ENCODE peak calls at places on chromosomes 2 and 18, in eight cellular contexts. O, H, D, Y, B, K, M and G are unnamed samples. For H3K4me1 and H3K9me3, the result is how much of the 10 kb centered on the place peaks cover.

GRCh38 chr18:45879681-45880655 is 54.5 kb downstream of the SIGLEC15 start:
- DNase-seq in D (peak), M (peak), O (peak), B (peak), K (peak), Y (no peak), H (peak), G (peak)

GRCh38 chr18:43596106-43596712 is 318.9 kb upstream of the SYT4 start:
- DNase-seq in K (no peak), D (no peak), O (no peak), Y (no peak), M (no peak), B (peak), H (peak), G (no peak)

GRCh38 chr2:64288321-64288931 is 144.2 kb upstream of the PELI1 start:
- DNase-seq in M (no peak), K (no peak), Y (no peak), O (no peak), B (peak), H (peak), D (no peak), G (no peak)

GRCh38 chr2:239751719-239752355 is 273.3 kb downstream of the NDUFA10 start:
- DNase-seq in M (no peak), H (no peak), D (peak), K (peak), O (no peak), Y (no peak), B (no peak), G (peak)

GRCh38 chr18:64893349-64893748 is 744.5 kb upstream of the LINC00305 start:
- DNase-seq in B (no peak), K (no peak), M (no peak), D (no peak), O (no peak), Y (no peak), H (no peak), G (no peak)

GRCh38 chr2:165529130-165529529 is 59.6 kb downstream of the CSRNP3 start:
- DNase-seq in B (no peak), K (no peak), D (no peak), O (no peak), H (no peak), M (peak), Y (no peak), G (no peak)

GRCh38 chr2:63763336-63764056 is 78.2 kb upstream of the UGP2 start:
- DNase-seq in B (peak), Y (no peak), O (peak), M (no peak), H (peak), D (no peak), K (no peak), G (no peak)

GRCh38 chr2:15763106-15763821 is 171.6 kb downstream of the DDX1 start:
- DNase-seq in K (no peak), O (no peak), H (no peak), M (peak), B (no peak), D (no peak), Y (no peak), G (no peak)

GRCh38 chr2:61536086-61536722 is 2.0 kb downstream of the XPO1 start:
- DNase-seq in B (peak), D (no peak), M (no peak), K (peak), H (peak), O (no peak), Y (no peak), G (no peak)

GRCh38 chr2:118846667-118847446 is 591 bp downstream of the EN1 start:
- DNase-seq in Y (no peak), K (no peak), H (no peak), B (no peak), M (peak), O (no peak), D (no peak), G (no peak)

GRCh38 chr2:225182126-225182525 is 139.9 kb upstream of the DOCK10 start:
- DNase-seq in K (no peak), M (peak), H (no peak), B (no peak), O (no peak), Y (no peak), D (no peak), G (no peak)

GRCh38 chr2:101463885-101464653 is 10.8 kb downstream of the RFX8 start:
- DNase-seq in D (peak), Y (no peak), B (peak), O (no peak), H (peak), M (no peak), K (no peak), G (no peak)

GRCh38 chr2:225889452-225889851 is 489.9 kb downstream of the NYAP2 start:
- DNase-seq in O (peak), H (peak), Y (no peak), K (peak), M (no peak), B (peak), D (no peak), G (no peak)

GRCh38 chr2:128263902-128264331 is 54.8 kb downstream of the HS6ST1 start:
- DNase-seq in H (no peak), Y (no peak), B (no peak), D (no peak), M (no peak), K (peak), O (no peak), G (no peak)

GRCh38 chr2:19488009-19488691 is 129.7 kb upstream of the OSR1 start:
- DNase-seq in D (no peak), B (peak), K (no peak), H (peak), O (peak), M (no peak), Y (no peak), G (no peak)

GRCh38 chr2:185979546-185980071 is 241.0 kb downstream of the FSIP2 start:
- DNase-seq in M (no peak), B (no peak), D (no peak), O (peak), K (no peak), Y (no peak), H (peak), G (no peak)

GRCh38 chr2:97945791-97946190 is 50.0 kb downstream of the TMEM131 start:
- DNase-seq in B (no peak), K (no peak), Y (no peak), M (no peak), H (no peak), D (no peak), O (no peak), G (no peak)

GRCh38 chr2:201932511-201932910 is 101.1 kb upstream of the FZD7 start:
- DNase-seq in K (no peak), O (no peak), B (no peak), M (no peak), H (no peak), Y (no peak), D (no peak), G (no peak)

GRCh38 chr2:96548558-96549465 is 12.3 kb downstream of the ARID5A start:
- DNase-seq in Y (no peak), K (no peak), O (no peak), B (no peak), H (no peak), M (no peak), D (no peak), G (no peak)

GRCh38 chr2:187461294-187462261 is 13.5 kb upstream of the CALCRL start:
- DNase-seq in D (peak), M (peak), B (no peak), K (no peak), O (no peak), Y (no peak), H (no peak), G (peak)

GRCh38 chr18:54296017-54296416 is 26.7 kb downstream of the POLI start:
- DNase-seq in O (no peak), K (no peak), D (no peak), M (no peak), H (peak), B (peak), Y (no peak), G (no peak)

GRCh38 chr2:216287251-216287650 is 85.0 kb downstream of the MARCHF4 start:
- DNase-seq in H (no peak), B (no peak), K (peak), O (no peak), Y (no peak), M (no peak), D (no peak), G (no peak)

GRCh38 chr18:53234610-53235009 is 894.6 kb downstream of the DCC start:
- DNase-seq in O (no peak), D (no peak), M (no peak), B (no peak), K (no peak), Y (no peak), H (no peak), G (no peak)

GRCh38 chr18:27713037-27713726 is 463.7 kb downstream of the CDH2 start:
- DNase-seq in Y (no peak), H (no peak), O (no peak), B (no peak), M (no peak), D (no peak), K (no peak), G (no peak)

GRCh38 chr18:8685914-8686216 is 19.5 kb upstream of the MTCL1 start:
- DNase-seq in H (no peak), Y (no peak), B (no peak), D (no peak), O (no peak), M (no peak), K (no peak), G (no peak)

GRCh38 chr2:33208400-33208799 is 261.6 kb downstream of the LTBP1 start:
- DNase-seq in Y (no peak), M (no peak), K (no peak), D (no peak), H (no peak), B (no peak), O (no peak), G (no peak)

GRCh38 chr2:8300216-8300615 is 381.6 kb upstream of the ID2 start:
- DNase-seq in B (no peak), O (no peak), D (no peak), K (no peak), H (no peak), M (no peak), Y (no peak), G (no peak)

GRCh38 chr2:86518498-86518897 is 44.7 kb downstream of the CHMP3 start:
- DNase-seq in D (no peak), Y (no peak), O (no peak), H (no peak), M (no peak), B (no peak), K (peak), G (no peak)

GRCh38 chr2:10166489-10167295 is 44.2 kb downstream of the RRM2 start:
- DNase-seq in Y (no peak), O (no peak), B (no peak), K (no peak), D (no peak), H (no peak), M (no peak), G (no peak)

GRCh38 chr2:200702646-200703118 is 109.0 kb upstream of the BZW1 start:
- DNase-seq in O (no peak), K (no peak), M (no peak), Y (no peak), D (no peak), B (no peak), H (no peak), G (no peak)

GRCh38 chr2:200810252-200810650 is 1.5 kb upstream of the BZW1 start:
- DNase-seq in B (peak), Y (no peak), O (no peak), D (peak), K (peak), H (peak), M (no peak), G (no peak)

GRCh38 chr2:135905679-135906078 is 29.4 kb upstream of the MCM6 start:
- DNase-seq in O (no peak), B (no peak), M (no peak), Y (no peak), D (no peak), K (no peak), H (no peak), G (no peak)

GRCh38 chr2:148675708-148676107 is 31.2 kb downstream of the EPC2 start:
- DNase-seq in M (no peak), B (peak), K (no peak), D (no peak), H (peak), Y (no peak), O (no peak), G (no peak)

GRCh38 chr18:79950440-79951341 is 762 bp downstream of the SLC66A2 start:
- DNase-seq in D (peak), O (peak), Y (no peak), B (peak), M (peak), H (no peak), K (peak), G (peak)

GRCh38 chr18:62883937-62884735 is 168.8 kb downstream of the PHLPP1 start:
- DNase-seq in Y (no peak), D (no peak), O (no peak), H (no peak), B (no peak), K (no peak), M (no peak), G (no peak)

GRCh38 chr18:13110559-13110958 is 108.0 kb upstream of the LDLRAD4 start:
- DNase-seq in H (no peak), M (no peak), B (no peak), K (no peak), D (no peak), Y (no peak), O (no peak), G (no peak)

GRCh38 chr2:86251840-86252266 is 52.6 kb downstream of the MRPL35 start:
- DNase-seq in H (no peak), M (no peak), O (no peak), B (no peak), Y (no peak), K (peak), D (no peak), G (no peak)

GRCh38 chr2:11077411-11077810 is 77.9 kb upstream of the SLC66A3 start:
- DNase-seq in O (no peak), H (no peak), M (no peak), B (no peak), K (no peak), D (no peak), Y (no peak), G (no peak)

GRCh38 chr2:68733365-68733764 is 1.2 kb upstream of the ARHGAP25 start:
- DNase-seq in B (no peak), Y (no peak), D (no peak), O (no peak), M (no peak), K (no peak), H (no peak), G (no peak)

GRCh38 chr2:68730828-68731227 is 3.8 kb upstream of the ARHGAP25 start:
- DNase-seq in K (no peak), Y (no peak), B (peak), O (peak), H (peak), M (no peak), D (no peak), G (no peak)

GRCh38 chr2:68734176-68734575 is 435 bp upstream of the ARHGAP25 start:
- DNase-seq in B (no peak), O (no peak), H (no peak), K (peak), Y (no peak), D (no peak), M (no peak), G (no peak)

GRCh38 chr2:68732533-68732932 is 2.1 kb upstream of the ARHGAP25 start:
- DNase-seq in M (no peak), H (no peak), D (peak), B (no peak), O (no peak), Y (no peak), K (peak), G (no peak)

GRCh38 chr2:68732036-68732435 is 2.6 kb upstream of the ARHGAP25 start:
- DNase-seq in K (peak), Y (no peak), D (peak), B (no peak), M (no peak), O (no peak), H (no peak), G (peak)
- H3K4me1 ChIP-seq in K (under half), Y (under half), D (under half), B (under half), M (under half), O (under half), H (under half), G (under half)

GRCh38 chr2:191462370-191462769 is 215.6 kb upstream of the NABP1 start:
- DNase-seq in D (no peak), Y (no peak), B (no peak), O (no peak), M (no peak), H (no peak), K (peak), G (no peak)

GRCh38 chr2:191467113-191467512 is 210.8 kb upstream of the NABP1 start:
- DNase-seq in Y (no peak), H (no peak), M (no peak), B (no peak), K (no peak), D (no peak), O (no peak), G (no peak)

GRCh38 chr2:191459158-191459557 is 214.0 kb downstream of the MYO1B start:
- DNase-seq in Y (no peak), D (no peak), B (no peak), K (no peak), M (no peak), H (no peak), O (no peak), G (no peak)

DNA sequence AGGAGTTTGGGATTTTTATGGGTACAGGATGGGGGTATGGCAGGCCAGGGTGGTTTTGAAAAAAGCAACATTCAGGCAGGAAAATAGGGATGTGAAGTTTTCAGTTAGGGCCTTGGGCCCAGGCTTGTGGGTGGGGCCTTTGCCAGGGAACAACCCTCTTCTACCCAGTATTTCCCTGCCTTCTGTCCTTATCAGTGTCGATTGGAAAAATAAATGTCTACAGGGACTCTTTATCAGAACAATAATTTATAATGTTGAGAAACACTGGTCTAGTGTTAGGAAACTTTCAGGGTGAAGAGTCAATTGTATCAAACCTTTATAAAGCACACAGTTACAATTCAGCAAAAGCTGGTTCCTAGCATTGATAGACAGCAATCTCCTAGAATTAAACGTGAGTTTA is 214.1 kb upstream of the NABP1 start:
- DNase-seq in B (no peak), O (no peak), Y (no peak), H (no peak), K (no peak), D (peak), M (no peak), G (no peak)
- H3K9me3 ChIP-seq in B (under half), O (under half), Y (under half), H (under half), K (under half), D (under half), M (under half), G (under half)

DNA sequence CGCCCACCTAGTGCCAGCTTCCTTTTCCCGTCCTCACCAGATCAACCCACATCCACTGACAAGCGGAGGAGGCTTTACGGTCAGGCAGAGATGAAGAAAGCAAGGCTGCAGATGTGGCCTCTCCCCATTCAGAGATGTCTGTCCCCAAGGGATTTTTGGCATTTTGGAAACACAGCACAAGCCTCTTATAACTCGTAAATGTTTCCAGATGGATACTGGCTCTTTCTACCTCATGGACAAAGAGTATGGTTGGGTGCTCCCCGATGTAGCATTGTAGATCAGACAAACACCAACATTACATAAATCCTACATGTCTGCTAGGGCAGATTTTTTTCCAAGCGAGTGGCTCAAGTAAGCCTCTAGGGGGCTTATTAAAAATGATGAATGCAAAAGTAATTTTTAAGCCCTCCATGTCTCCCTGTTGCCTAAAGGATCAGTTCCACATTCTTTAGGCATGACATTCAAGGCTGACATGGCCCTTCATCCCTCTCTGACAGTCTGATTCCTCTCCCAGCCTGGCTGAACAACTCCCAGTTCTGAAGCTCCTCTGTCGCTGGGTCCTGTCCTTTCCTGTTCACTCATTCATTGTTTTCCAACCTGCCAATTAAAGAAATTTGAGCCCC is 11.7 kb downstream of the VIT start:
- DNase-seq in B (peak), D (no peak), O (peak), K (no peak), Y (no peak), H (no peak), M (no peak), G (no peak)
- TF ChIP-seq CTCF in B (no peak), D (no peak), O (no peak), K (no peak), Y (no peak), H (peak), M (peak), G (no peak)

DNA sequence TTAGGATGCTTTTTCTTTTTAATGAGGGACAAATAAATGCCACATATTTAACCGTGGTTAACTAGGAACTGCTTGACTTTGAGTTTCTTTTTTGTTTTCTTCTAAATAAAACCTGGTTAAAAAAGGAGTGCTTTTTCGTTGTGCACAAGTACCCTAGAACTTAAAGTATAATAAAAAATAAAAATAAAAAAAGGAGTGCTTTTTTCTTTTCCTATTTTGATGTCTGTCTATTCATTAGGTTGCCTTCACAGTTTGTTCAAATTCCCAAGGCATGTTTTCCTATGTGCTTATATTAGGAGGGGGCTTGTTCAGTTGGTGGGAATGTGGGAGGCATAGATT is 4.4 kb downstream of the FOSL2 start:
- DNase-seq in D (no peak), Y (no peak), H (no peak), O (no peak), B (no peak), K (no peak), M (no peak), G (no peak)
- H3K4me1 ChIP-seq in D (under half), Y (under half), H (under half), O (under half), B (under half), K (under half), M (under half), G (half or more)

DNA sequence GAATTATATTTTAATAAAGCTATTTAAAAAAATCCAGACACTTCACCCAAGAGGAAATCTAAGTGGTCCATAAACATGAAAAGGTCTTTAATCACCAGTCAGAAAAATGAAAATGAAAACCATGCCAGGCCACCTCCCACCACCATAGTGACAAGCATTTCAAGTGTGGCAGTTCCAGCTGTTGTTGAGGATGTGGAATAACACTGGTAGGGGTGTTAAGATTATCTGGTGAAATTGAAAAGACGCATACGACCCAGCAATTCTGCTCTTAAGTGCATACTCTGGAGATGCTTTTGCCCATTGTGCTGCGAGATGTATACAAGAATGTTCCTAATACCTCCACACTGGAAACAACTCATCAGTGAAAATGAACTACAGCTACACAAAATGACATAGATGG is 82.2 kb downstream of the MSH2 start:
- DNase-seq in O (no peak), B (no peak), M (no peak), Y (no peak), K (no peak), D (no peak), H (no peak), G (no peak)
- H3K9me3 ChIP-seq in O (under half), B (under half), M (under half), Y (under half), K (under half), D (under half), H (under half), G (under half)

GRCh38 chr2:182586426-182586825 is 129.6 kb upstream of the DNAJC10 start:
- DNase-seq in K (no peak), H (no peak), O (no peak), B (no peak), M (no peak), Y (no peak), D (no peak), G (no peak)
- TF ChIP-seq CTCF in K (no peak), H (no peak), O (no peak), B (no peak), M (no peak), Y (no peak), D (no peak), G (no peak)